ENCODE peak calls at places on chromosomes 11 and 22, in seven cellular contexts. One of them, this sample, is unnamed.

GRCh38 chr11:36300651-36301050 is 4.6 kb downstream of the PRR5L start:
- DNase-seq in astrocyte of the spinal cord: peak
- DNase-seq in fibroblast of mammary gland: peak
- DNase-seq in GM23338: no peak
- DNase-seq in esophagus muscularis mucosa: peak
- DNase-seq in tibial nerve: peak
- DNase-seq in neural crest cell: no peak
- DNase-seq in this sample: no peak

GRCh38 chr11:31690041-31690440 is 121.1 kb downstream of the PAX6 start:
- DNase-seq in astrocyte of the spinal cord: peak
- DNase-seq in fibroblast of mammary gland: peak
- DNase-seq in GM23338: no peak
- DNase-seq in esophagus muscularis mucosa: no peak
- DNase-seq in tibial nerve: no peak
- DNase-seq in neural crest cell: no peak
- DNase-seq in this sample: no peak

GRCh38 chr22:45684169-45684568 is 12.5 kb downstream of the ATXN10 start:
- DNase-seq in astrocyte of the spinal cord: peak
- DNase-seq in fibroblast of mammary gland: no peak
- DNase-seq in GM23338: no peak
- DNase-seq in esophagus muscularis mucosa: no peak
- DNase-seq in tibial nerve: no peak
- DNase-seq in neural crest cell: no peak
- DNase-seq in this sample: no peak

GRCh38 chr11:96506953-96507354 is 117.1 kb downstream of the JRKL start:
- DNase-seq in astrocyte of the spinal cord: no peak
- DNase-seq in fibroblast of mammary gland: no peak
- DNase-seq in GM23338: peak
- DNase-seq in esophagus muscularis mucosa: no peak
- DNase-seq in tibial nerve: no peak
- DNase-seq in neural crest cell: no peak
- DNase-seq in this sample: no peak

GRCh38 chr11:118907051-118907748 is 18.5 kb downstream of the BCL9L start:
- DNase-seq in astrocyte of the spinal cord: peak
- DNase-seq in fibroblast of mammary gland: peak
- DNase-seq in GM23338: peak
- DNase-seq in esophagus muscularis mucosa: peak
- DNase-seq in tibial nerve: peak
- DNase-seq in neural crest cell: peak
- DNase-seq in this sample: peak

GRCh38 chr11:79088967-79089366 is 351.9 kb downstream of the TENM4 start:
- DNase-seq in astrocyte of the spinal cord: no peak
- DNase-seq in fibroblast of mammary gland: no peak
- DNase-seq in GM23338: no peak
- DNase-seq in esophagus muscularis mucosa: no peak
- DNase-seq in tibial nerve: no peak
- DNase-seq in neural crest cell: no peak
- DNase-seq in this sample: no peak

GRCh38 chr11:133966924-133967598 is 10.3 kb upstream of the IGSF9B start:
- DNase-seq in astrocyte of the spinal cord: no peak
- DNase-seq in fibroblast of mammary gland: no peak
- DNase-seq in GM23338: peak
- DNase-seq in esophagus muscularis mucosa: no peak
- DNase-seq in tibial nerve: no peak
- DNase-seq in neural crest cell: peak
- DNase-seq in this sample: no peak

GRCh38 chr11:62401781-62402180 is 17.1 kb upstream of the SCGB1A1 start:
- DNase-seq in astrocyte of the spinal cord: no peak
- DNase-seq in fibroblast of mammary gland: no peak
- DNase-seq in GM23338: no peak
- DNase-seq in esophagus muscularis mucosa: no peak
- DNase-seq in tibial nerve: no peak
- DNase-seq in neural crest cell: no peak
- DNase-seq in this sample: no peak

GRCh38 chr11:123054301-123055065 is 7.5 kb downstream of the HSPA8 start:
- DNase-seq in astrocyte of the spinal cord: peak
- DNase-seq in fibroblast of mammary gland: peak
- DNase-seq in GM23338: peak
- DNase-seq in esophagus muscularis mucosa: no peak
- DNase-seq in tibial nerve: peak
- DNase-seq in neural crest cell: peak
- DNase-seq in this sample: no peak

GRCh38 chr11:12207384-12208150 is 97.2 kb downstream of the MICAL2 start:
- DNase-seq in astrocyte of the spinal cord: peak
- DNase-seq in fibroblast of mammary gland: peak
- DNase-seq in GM23338: no peak
- DNase-seq in esophagus muscularis mucosa: no peak
- DNase-seq in tibial nerve: no peak
- DNase-seq in neural crest cell: no peak
- DNase-seq in this sample: no peak

GRCh38 chr11:134270250-134270714 is 5.9 kb upstream of the GLB1L3 start:
- DNase-seq in astrocyte of the spinal cord: no peak
- DNase-seq in fibroblast of mammary gland: no peak
- DNase-seq in GM23338: peak
- DNase-seq in esophagus muscularis mucosa: no peak
- DNase-seq in tibial nerve: no peak
- DNase-seq in neural crest cell: no peak
- DNase-seq in this sample: no peak

GRCh38 chr11:102293873-102294601 is 23.2 kb upstream of the BIRC3 start:
- DNase-seq in astrocyte of the spinal cord: peak
- DNase-seq in fibroblast of mammary gland: peak
- DNase-seq in GM23338: peak
- DNase-seq in esophagus muscularis mucosa: no peak
- DNase-seq in tibial nerve: no peak
- DNase-seq in neural crest cell: no peak
- DNase-seq in this sample: no peak

DNA sequence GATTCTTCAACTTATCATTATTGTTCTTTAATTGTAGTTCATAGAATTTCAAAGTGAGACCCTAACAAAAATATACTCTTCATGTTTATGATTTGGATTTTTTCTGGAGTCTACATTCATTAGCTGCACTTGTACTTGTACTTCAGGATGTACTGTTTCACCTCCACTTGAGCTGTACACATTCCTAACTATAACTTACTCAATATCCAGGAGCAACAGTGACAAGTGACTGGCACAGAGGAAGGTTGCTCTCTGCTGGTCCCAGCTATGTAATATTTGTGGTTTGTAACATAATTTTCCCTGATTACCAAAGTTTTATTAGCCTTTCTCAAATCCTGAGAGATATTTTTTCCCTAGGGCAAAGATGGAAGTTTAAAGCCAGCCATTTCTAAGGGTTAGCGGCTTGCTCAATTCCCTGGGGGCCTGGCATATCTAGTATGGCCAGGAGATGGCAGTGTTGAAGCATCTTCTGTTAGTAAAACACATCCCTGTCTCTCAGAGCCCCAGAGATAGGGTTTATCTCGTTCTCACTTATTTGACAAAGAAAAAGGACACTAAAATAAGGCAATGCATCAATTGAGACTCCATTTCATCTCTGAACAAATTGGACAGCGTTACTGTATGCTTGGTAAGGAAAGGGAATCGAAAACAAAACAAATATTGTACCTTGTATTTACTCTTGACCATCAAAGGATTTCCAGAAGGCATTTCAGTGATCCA is 14.2 kb downstream of the OR52A5 start:
- DNase-seq in astrocyte of the spinal cord: peak
- DNase-seq in fibroblast of mammary gland: peak
- DNase-seq in GM23338: peak
- DNase-seq in esophagus muscularis mucosa: no peak
- DNase-seq in tibial nerve: peak
- DNase-seq in neural crest cell: peak
- DNase-seq in this sample: peak
- TF ChIP-seq CTCF in astrocyte of the spinal cord: peak
- TF ChIP-seq CTCF in fibroblast of mammary gland: peak
- TF ChIP-seq CTCF in GM23338: peak
- TF ChIP-seq CTCF in esophagus muscularis mucosa: peak
- TF ChIP-seq CTCF in tibial nerve: peak
- TF ChIP-seq CTCF in neural crest cell: peak
- TF ChIP-seq CTCF in this sample: peak

GRCh38 chr11:45751430-45751829 is 53.5 kb upstream of the SLC35C1 start:
- DNase-seq in astrocyte of the spinal cord: no peak
- DNase-seq in fibroblast of mammary gland: no peak
- DNase-seq in GM23338: peak
- DNase-seq in esophagus muscularis mucosa: no peak
- DNase-seq in tibial nerve: no peak
- DNase-seq in neural crest cell: peak
- DNase-seq in this sample: no peak

GRCh38 chr11:45750439-45750838 is 54.5 kb upstream of the SLC35C1 start:
- DNase-seq in astrocyte of the spinal cord: no peak
- DNase-seq in fibroblast of mammary gland: no peak
- DNase-seq in GM23338: no peak
- DNase-seq in esophagus muscularis mucosa: no peak
- DNase-seq in tibial nerve: no peak
- DNase-seq in neural crest cell: no peak
- DNase-seq in this sample: no peak

GRCh38 chr11:45745065-45745811 is 59.7 kb upstream of the SLC35C1 start:
- DNase-seq in astrocyte of the spinal cord: no peak
- DNase-seq in fibroblast of mammary gland: no peak
- DNase-seq in GM23338: peak
- DNase-seq in esophagus muscularis mucosa: no peak
- DNase-seq in tibial nerve: peak
- DNase-seq in neural crest cell: no peak
- DNase-seq in this sample: no peak

GRCh38 chr11:45752136-45752535 is 52.8 kb upstream of the SLC35C1 start:
- DNase-seq in astrocyte of the spinal cord: no peak
- DNase-seq in fibroblast of mammary gland: no peak
- DNase-seq in GM23338: no peak
- DNase-seq in esophagus muscularis mucosa: no peak
- DNase-seq in tibial nerve: no peak
- DNase-seq in neural crest cell: no peak
- DNase-seq in this sample: no peak

GRCh38 chr11:45748801-45749200 is 56.1 kb upstream of the SLC35C1 start:
- DNase-seq in astrocyte of the spinal cord: no peak
- DNase-seq in fibroblast of mammary gland: no peak
- DNase-seq in GM23338: no peak
- DNase-seq in esophagus muscularis mucosa: no peak
- DNase-seq in tibial nerve: no peak
- DNase-seq in neural crest cell: no peak
- DNase-seq in this sample: no peak
- TF ChIP-seq CTCF in astrocyte of the spinal cord: no peak
- TF ChIP-seq CTCF in fibroblast of mammary gland: no peak
- TF ChIP-seq CTCF in GM23338: no peak
- TF ChIP-seq CTCF in esophagus muscularis mucosa: no peak
- TF ChIP-seq CTCF in tibial nerve: no peak
- TF ChIP-seq CTCF in neural crest cell: peak
- TF ChIP-seq CTCF in this sample: no peak

GRCh38 chr11:59754494-59754858 is 700 bp upstream of the STX3 start:
- DNase-seq in astrocyte of the spinal cord: peak
- DNase-seq in fibroblast of mammary gland: peak
- DNase-seq in GM23338: peak
- DNase-seq in esophagus muscularis mucosa: no peak
- DNase-seq in tibial nerve: no peak
- DNase-seq in neural crest cell: no peak
- DNase-seq in this sample: no peak

GRCh38 chr11:59754859-59755700 is at the start of gene STX3:
- DNase-seq in astrocyte of the spinal cord: peak
- DNase-seq in fibroblast of mammary gland: peak
- DNase-seq in GM23338: peak
- DNase-seq in esophagus muscularis mucosa: no peak
- DNase-seq in tibial nerve: peak
- DNase-seq in neural crest cell: peak
- DNase-seq in this sample: peak

GRCh38 chr11:59756845-59757244 is 1.7 kb downstream of the STX3 start:
- DNase-seq in astrocyte of the spinal cord: peak
- DNase-seq in fibroblast of mammary gland: peak
- DNase-seq in GM23338: peak
- DNase-seq in esophagus muscularis mucosa: no peak
- DNase-seq in tibial nerve: no peak
- DNase-seq in neural crest cell: no peak
- DNase-seq in this sample: no peak

GRCh38 chr11:59756496-59756840 is 1.3 kb downstream of the STX3 start:
- DNase-seq in astrocyte of the spinal cord: no peak
- DNase-seq in fibroblast of mammary gland: peak
- DNase-seq in GM23338: no peak
- DNase-seq in esophagus muscularis mucosa: no peak
- DNase-seq in tibial nerve: no peak
- DNase-seq in neural crest cell: no peak
- DNase-seq in this sample: no peak

GRCh38 chr11:59755701-59756495 is 722 bp downstream of the STX3 start:
- DNase-seq in astrocyte of the spinal cord: peak
- DNase-seq in fibroblast of mammary gland: peak
- DNase-seq in GM23338: peak
- DNase-seq in esophagus muscularis mucosa: peak
- DNase-seq in tibial nerve: peak
- DNase-seq in neural crest cell: peak
- DNase-seq in this sample: peak
- TF ChIP-seq CTCF in astrocyte of the spinal cord: no peak
- TF ChIP-seq CTCF in fibroblast of mammary gland: no peak
- TF ChIP-seq CTCF in GM23338: peak
- TF ChIP-seq CTCF in esophagus muscularis mucosa: no peak
- TF ChIP-seq CTCF in tibial nerve: no peak
- TF ChIP-seq CTCF in neural crest cell: no peak
- TF ChIP-seq CTCF in this sample: no peak

DNA sequence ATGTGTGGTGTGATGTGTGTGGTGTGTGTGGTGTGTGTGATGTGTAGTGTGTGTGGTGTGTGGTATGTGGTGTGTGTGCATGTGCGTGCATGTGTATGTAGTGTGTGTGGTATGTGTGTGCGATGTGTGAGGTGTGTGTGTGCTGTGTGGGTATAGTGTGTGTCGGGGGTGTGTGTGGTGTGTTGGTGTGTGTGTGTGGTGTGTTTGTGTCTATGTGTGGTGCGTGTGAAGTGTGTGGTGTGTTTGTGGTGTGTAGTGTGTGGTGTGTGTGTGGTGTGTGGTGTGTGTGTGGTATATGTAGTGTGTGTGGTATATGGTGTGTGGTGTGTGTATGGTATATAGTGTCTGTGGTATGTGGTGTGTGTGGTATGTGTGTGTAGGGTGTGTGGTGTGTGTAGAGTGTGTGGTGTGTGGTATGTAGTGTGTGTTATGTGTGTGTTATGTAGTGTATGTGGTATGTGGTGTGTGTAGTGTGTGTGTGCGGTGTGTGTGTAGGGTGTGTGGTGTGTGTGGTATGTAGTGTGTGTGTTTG is 5.0 kb upstream of the PPP6R2 start:
- DNase-seq in astrocyte of the spinal cord: no peak
- DNase-seq in fibroblast of mammary gland: no peak
- DNase-seq in GM23338: no peak
- DNase-seq in esophagus muscularis mucosa: no peak
- DNase-seq in tibial nerve: no peak
- DNase-seq in neural crest cell: no peak
- DNase-seq in this sample: no peak
- TF ChIP-seq CTCF in astrocyte of the spinal cord: no peak
- TF ChIP-seq CTCF in fibroblast of mammary gland: no peak
- TF ChIP-seq CTCF in GM23338: no peak
- TF ChIP-seq CTCF in esophagus muscularis mucosa: no peak
- TF ChIP-seq CTCF in tibial nerve: no peak
- TF ChIP-seq CTCF in neural crest cell: no peak
- TF ChIP-seq CTCF in this sample: no peak